ENCODE peak calls at places on chromosomes 12 and 14, in four cellular contexts. R is H7, M is T-helper 2 cell, B is NCI-H345. Y is an unnamed sample.

GRCh38 chr12:27412047-27412446 is 34.5 kb upstream of the SMCO2 start:
- DNase-seq in R (no peak), M (no peak), B (no peak), Y (no peak)

GRCh38 chr12:60194682-60195081 is 598.9 kb downstream of the SLC16A7 start:
- DNase-seq in R (no peak), M (no peak), B (no peak), Y (no peak)

GRCh38 chr14:64465208-64465821 is at the start of gene AKAP5:
- DNase-seq in R (peak), M (peak), B (peak), Y (peak)

GRCh38 chr12:6647083-6647604 is at the start of gene ACRBP:
- DNase-seq in R (peak), M (no peak), B (no peak), Y (peak)

GRCh38 chr12:104494137-104494815 is 37.5 kb downstream of the CHST11 start:
- DNase-seq in R (no peak), M (peak), B (no peak), Y (no peak)

GRCh38 chr14:105091335-105092123 is 26.3 kb upstream of the GPR132 start:
- DNase-seq in R (no peak), M (no peak), B (peak), Y (peak)

GRCh38 chr14:74429221-74429691 is 3.2 kb upstream of the SYNDIG1L start:
- DNase-seq in R (peak), M (no peak), B (no peak), Y (no peak)

GRCh38 chr14:32453857-32454810 is 125.0 kb downstream of the AKAP6 start:
- DNase-seq in R (no peak), M (no peak), B (no peak), Y (no peak)

GRCh38 chr12:14443531-14443930 is 78.0 kb downstream of the ATF7IP start:
- DNase-seq in R (no peak), M (no peak), B (no peak), Y (no peak)

GRCh38 chr12:49511410-49511809 is 27.4 kb upstream of the KCNH3 start:
- DNase-seq in R (no peak), M (no peak), B (no peak), Y (no peak)

GRCh38 chr12:26746315-26746714 is 86.7 kb downstream of the ITPR2 start:
- DNase-seq in R (no peak), M (no peak), B (no peak), Y (no peak)

GRCh38 chr12:104534162-104534856 is 77.6 kb downstream of the CHST11 start:
- DNase-seq in R (no peak), M (no peak), B (no peak), Y (no peak)

GRCh38 chr12:108403952-108404351 is 64.8 kb upstream of the CMKLR1 start:
- DNase-seq in R (no peak), M (no peak), B (no peak), Y (no peak)

GRCh38 chr12:52082026-52082667 is 2.6 kb downstream of the SMIM41 start:
- DNase-seq in R (peak), M (no peak), B (no peak), Y (no peak)

GRCh38 chr12:116533343-116534248 is 25.6 kb upstream of the MAP1LC3B2 start:
- DNase-seq in R (peak), M (peak), B (peak), Y (peak)

GRCh38 chr12:22990501-22990900 is 365.5 kb downstream of the ETNK1 start:
- DNase-seq in R (no peak), M (no peak), B (no peak), Y (no peak)

GRCh38 chr12:117012189-117012805 is 86.9 kb downstream of the TESC start:
- DNase-seq in R (no peak), M (no peak), B (no peak), Y (no peak)

GRCh38 chr14:73723799-73724621 is 9.8 kb upstream of the PNMA1 start:
- DNase-seq in R (peak), M (no peak), B (no peak), Y (no peak)

GRCh38 chr14:93029417-93029816 is 86.3 kb downstream of the ITPK1 start:
- DNase-seq in R (no peak), M (no peak), B (no peak), Y (no peak)

GRCh38 chr12:98594050-98594853 is 766 bp downstream of the SLC25A3 start:
- DNase-seq in R (no peak), M (no peak), B (no peak), Y (peak)

GRCh38 chr12:21328578-21328977 is 6.1 kb downstream of the SLCO1A2 start:
- DNase-seq in R (no peak), M (no peak), B (no peak), Y (no peak)

GRCh38 chr14:71728386-71728785 is 203.8 kb upstream of the RGS6 start:
- DNase-seq in R (no peak), M (no peak), B (no peak), Y (no peak)

GRCh38 chr12:12979731-12980259 is 20.3 kb downstream of the HEBP1 start:
- DNase-seq in R (no peak), M (no peak), B (no peak), Y (no peak)

GRCh38 chr12:75738486-75738885 is 227.1 kb upstream of the KRR1 start:
- DNase-seq in R (no peak), M (no peak), B (no peak), Y (no peak)

GRCh38 chr14:34064349-34064748 is 113.5 kb upstream of the EGLN3 start:
- DNase-seq in R (no peak), M (no peak), B (no peak), Y (no peak)

GRCh38 chr12:121576851-121577391 is 3.9 kb downstream of the KDM2B start:
- DNase-seq in R (peak), M (no peak), B (no peak), Y (no peak)

Y was measured in left colon.